ENCODE peak calls at places on chromosome 4, in ten cellular contexts. One of them, this sample, is unnamed.
A peak's percentile ranks its signal among the peaks of the same experiment; 100 is the strongest.

GRCh38 chr4:8136972-8137710 is 21.5 kb downstream of the ABLIM2 start:
- DNase-seq in glutamatergic neuron: peak; percentile 12
- DNase-seq in IMR-90: no peak
- DNase-seq in WTC11: no peak
- DNase-seq in brain microvascular endothelial cell: no peak
- DNase-seq in suprapubic skin: no peak
- DNase-seq in CD8-positive, alpha-beta T cell: no peak
- DNase-seq in left ventricle myocardium inferior: no peak
- DNase-seq in A549: no peak
- DNase-seq in GM20000: no peak
- DNase-seq in this sample: no peak

GRCh38 chr4:80017125-80017854 is 55.7 kb downstream of the ANTXR2 start:
- DNase-seq in glutamatergic neuron: no peak
- DNase-seq in IMR-90: peak; percentile 96
- DNase-seq in WTC11: no peak
- DNase-seq in brain microvascular endothelial cell: peak; percentile 76
- DNase-seq in suprapubic skin: no peak
- DNase-seq in CD8-positive, alpha-beta T cell: no peak
- DNase-seq in left ventricle myocardium inferior: no peak
- DNase-seq in A549: no peak
- DNase-seq in GM20000: no peak
- DNase-seq in this sample: no peak

GRCh38 chr4:38989487-38989886 is 42.7 kb downstream of the TMEM156 start:
- DNase-seq in glutamatergic neuron: no peak
- DNase-seq in IMR-90: peak; percentile 65
- DNase-seq in WTC11: no peak
- DNase-seq in brain microvascular endothelial cell: peak; percentile 62
- DNase-seq in suprapubic skin: no peak
- DNase-seq in CD8-positive, alpha-beta T cell: no peak
- DNase-seq in left ventricle myocardium inferior: no peak
- DNase-seq in A549: no peak
- DNase-seq in GM20000: no peak
- DNase-seq in this sample: no peak

GRCh38 chr4:177005801-177006230 is 213.1 kb upstream of the VEGFC start:
- DNase-seq in glutamatergic neuron: no peak
- DNase-seq in IMR-90: peak; percentile 84
- DNase-seq in WTC11: no peak
- DNase-seq in brain microvascular endothelial cell: peak; percentile 57
- DNase-seq in suprapubic skin: no peak
- DNase-seq in CD8-positive, alpha-beta T cell: no peak
- DNase-seq in left ventricle myocardium inferior: no peak
- DNase-seq in A549: peak; percentile 22
- DNase-seq in GM20000: no peak
- DNase-seq in this sample: no peak

GRCh38 chr4:44965446-44966095 is 239.2 kb upstream of the GNPDA2 start:
- DNase-seq in glutamatergic neuron: no peak
- DNase-seq in IMR-90: no peak
- DNase-seq in WTC11: no peak
- DNase-seq in brain microvascular endothelial cell: no peak
- DNase-seq in suprapubic skin: no peak
- DNase-seq in CD8-positive, alpha-beta T cell: no peak
- DNase-seq in left ventricle myocardium inferior: no peak
- DNase-seq in A549: no peak
- DNase-seq in GM20000: no peak
- DNase-seq in this sample: no peak

GRCh38 chr4:21744046-21744445 is 204.5 kb downstream of the KCNIP4 start:
- DNase-seq in glutamatergic neuron: no peak
- DNase-seq in IMR-90: no peak
- DNase-seq in WTC11: no peak
- DNase-seq in brain microvascular endothelial cell: no peak
- DNase-seq in suprapubic skin: no peak
- DNase-seq in CD8-positive, alpha-beta T cell: no peak
- DNase-seq in left ventricle myocardium inferior: no peak
- DNase-seq in A549: no peak
- DNase-seq in GM20000: no peak
- DNase-seq in this sample: no peak

GRCh38 chr4:85200106-85200505 is 233.6 kb upstream of the WDFY3 start:
- DNase-seq in glutamatergic neuron: no peak
- DNase-seq in IMR-90: no peak
- DNase-seq in WTC11: no peak
- DNase-seq in brain microvascular endothelial cell: no peak
- DNase-seq in suprapubic skin: no peak
- DNase-seq in CD8-positive, alpha-beta T cell: no peak
- DNase-seq in left ventricle myocardium inferior: no peak
- DNase-seq in A549: no peak
- DNase-seq in GM20000: no peak
- DNase-seq in this sample: no peak

GRCh38 chr4:145887241-145887964 is 51.2 kb downstream of the ZNF827 start:
- DNase-seq in glutamatergic neuron: no peak
- DNase-seq in IMR-90: peak; percentile 75
- DNase-seq in WTC11: no peak
- DNase-seq in brain microvascular endothelial cell: peak; percentile 6
- DNase-seq in suprapubic skin: no peak
- DNase-seq in CD8-positive, alpha-beta T cell: no peak
- DNase-seq in left ventricle myocardium inferior: no peak
- DNase-seq in A549: no peak
- DNase-seq in GM20000: no peak
- DNase-seq in this sample: no peak

GRCh38 chr4:122512430-122512829 is 55.9 kb upstream of the IL2 start:
- DNase-seq in glutamatergic neuron: no peak
- DNase-seq in IMR-90: no peak
- DNase-seq in WTC11: no peak
- DNase-seq in brain microvascular endothelial cell: no peak
- DNase-seq in suprapubic skin: no peak
- DNase-seq in CD8-positive, alpha-beta T cell: no peak
- DNase-seq in left ventricle myocardium inferior: no peak
- DNase-seq in A549: no peak
- DNase-seq in GM20000: no peak
- DNase-seq in this sample: no peak

GRCh38 chr4:80540349-80540748 is 204.8 kb downstream of the CFAP299 start:
- DNase-seq in glutamatergic neuron: no peak
- DNase-seq in IMR-90: no peak
- DNase-seq in WTC11: no peak
- DNase-seq in brain microvascular endothelial cell: no peak
- DNase-seq in suprapubic skin: no peak
- DNase-seq in CD8-positive, alpha-beta T cell: no peak
- DNase-seq in left ventricle myocardium inferior: no peak
- DNase-seq in A549: no peak
- DNase-seq in GM20000: no peak
- DNase-seq in this sample: no peak

GRCh38 chr4:83149885-83150562 is 35.5 kb upstream of the PLAC8 start:
- DNase-seq in glutamatergic neuron: no peak
- DNase-seq in IMR-90: no peak
- DNase-seq in WTC11: no peak
- DNase-seq in brain microvascular endothelial cell: no peak
- DNase-seq in suprapubic skin: no peak
- DNase-seq in CD8-positive, alpha-beta T cell: no peak
- DNase-seq in left ventricle myocardium inferior: no peak
- DNase-seq in A549: no peak
- DNase-seq in GM20000: no peak
- DNase-seq in this sample: no peak

GRCh38 chr4:1721666-1722550 is 587 bp downstream of the TACC3 start:
- DNase-seq in glutamatergic neuron: no peak
- DNase-seq in IMR-90: no peak
- DNase-seq in WTC11: no peak
- DNase-seq in brain microvascular endothelial cell: no peak
- DNase-seq in suprapubic skin: peak; percentile 66
- DNase-seq in CD8-positive, alpha-beta T cell: no peak
- DNase-seq in left ventricle myocardium inferior: no peak
- DNase-seq in A549: no peak
- DNase-seq in GM20000: no peak
- DNase-seq in this sample: peak; percentile 79

GRCh38 chr4:27929141-27929540 is 1068.5 kb downstream of the STIM2 start:
- DNase-seq in glutamatergic neuron: no peak
- DNase-seq in IMR-90: no peak
- DNase-seq in WTC11: no peak
- DNase-seq in brain microvascular endothelial cell: no peak
- DNase-seq in suprapubic skin: no peak
- DNase-seq in CD8-positive, alpha-beta T cell: no peak
- DNase-seq in left ventricle myocardium inferior: no peak
- DNase-seq in A549: no peak
- DNase-seq in GM20000: no peak
- DNase-seq in this sample: no peak

GRCh38 chr4:15396157-15396800 is 31.6 kb upstream of the C1QTNF7 start:
- DNase-seq in glutamatergic neuron: peak; percentile 52
- DNase-seq in IMR-90: peak; percentile 48
- DNase-seq in WTC11: peak; percentile 75
- DNase-seq in brain microvascular endothelial cell: peak; percentile 60
- DNase-seq in suprapubic skin: no peak
- DNase-seq in CD8-positive, alpha-beta T cell: peak; percentile 43
- DNase-seq in left ventricle myocardium inferior: no peak
- DNase-seq in A549: peak; percentile 41
- DNase-seq in GM20000: peak; percentile 61
- DNase-seq in this sample: no peak

GRCh38 chr4:176271749-176272148 is 2.7 kb upstream of the ASB5 start:
- DNase-seq in glutamatergic neuron: no peak
- DNase-seq in IMR-90: peak; percentile 70
- DNase-seq in WTC11: no peak
- DNase-seq in brain microvascular endothelial cell: peak; percentile 33
- DNase-seq in suprapubic skin: no peak
- DNase-seq in CD8-positive, alpha-beta T cell: no peak
- DNase-seq in left ventricle myocardium inferior: no peak
- DNase-seq in A549: peak; percentile 25
- DNase-seq in GM20000: no peak
- DNase-seq in this sample: no peak

GRCh38 chr4:110988741-110989140 is 365.9 kb upstream of the PITX2 start:
- DNase-seq in glutamatergic neuron: no peak
- DNase-seq in IMR-90: no peak
- DNase-seq in WTC11: no peak
- DNase-seq in brain microvascular endothelial cell: no peak
- DNase-seq in suprapubic skin: no peak
- DNase-seq in CD8-positive, alpha-beta T cell: no peak
- DNase-seq in left ventricle myocardium inferior: no peak
- DNase-seq in A549: no peak
- DNase-seq in GM20000: no peak
- DNase-seq in this sample: no peak

GRCh38 chr4:99366491-99366890 is 13.9 kb upstream of the ADH1C start:
- DNase-seq in glutamatergic neuron: no peak
- DNase-seq in IMR-90: no peak
- DNase-seq in WTC11: no peak
- DNase-seq in brain microvascular endothelial cell: no peak
- DNase-seq in suprapubic skin: no peak
- DNase-seq in CD8-positive, alpha-beta T cell: no peak
- DNase-seq in left ventricle myocardium inferior: no peak
- DNase-seq in A549: no peak
- DNase-seq in GM20000: no peak
- DNase-seq in this sample: no peak

GRCh38 chr4:15162465-15163283 is 160.4 kb downstream of the CPEB2 start:
- DNase-seq in glutamatergic neuron: no peak
- DNase-seq in IMR-90: peak; percentile 53
- DNase-seq in WTC11: no peak
- DNase-seq in brain microvascular endothelial cell: no peak
- DNase-seq in suprapubic skin: no peak
- DNase-seq in CD8-positive, alpha-beta T cell: no peak
- DNase-seq in left ventricle myocardium inferior: no peak
- DNase-seq in A549: peak; percentile 39
- DNase-seq in GM20000: peak; percentile 46
- DNase-seq in this sample: no peak

GRCh38 chr4:3445111-3445820 is 3.5 kb downstream of the HGFAC start:
- DNase-seq in glutamatergic neuron: peak; percentile 11
- DNase-seq in IMR-90: no peak
- DNase-seq in WTC11: no peak
- DNase-seq in brain microvascular endothelial cell: no peak
- DNase-seq in suprapubic skin: no peak
- DNase-seq in CD8-positive, alpha-beta T cell: no peak
- DNase-seq in left ventricle myocardium inferior: no peak
- DNase-seq in A549: no peak
- DNase-seq in GM20000: no peak
- DNase-seq in this sample: no peak

GRCh38 chr4:139085141-139085540 is 69.6 kb downstream of the NOCT start:
- DNase-seq in glutamatergic neuron: no peak
- DNase-seq in IMR-90: peak; percentile 36
- DNase-seq in WTC11: no peak
- DNase-seq in brain microvascular endothelial cell: no peak
- DNase-seq in suprapubic skin: no peak
- DNase-seq in CD8-positive, alpha-beta T cell: no peak
- DNase-seq in left ventricle myocardium inferior: no peak
- DNase-seq in A549: peak; percentile 13
- DNase-seq in GM20000: peak; percentile 19
- DNase-seq in this sample: no peak
- TF ChIP-seq CTCF in glutamatergic neuron: peak; percentile 14
- TF ChIP-seq CTCF in IMR-90: peak; percentile 40
- TF ChIP-seq CTCF in WTC11: no peak
- TF ChIP-seq CTCF in brain microvascular endothelial cell: peak; percentile 24
- TF ChIP-seq CTCF in suprapubic skin: no peak
- TF ChIP-seq CTCF in CD8-positive, alpha-beta T cell: peak; percentile 62
- TF ChIP-seq CTCF in left ventricle myocardium inferior: peak; percentile 30
- TF ChIP-seq CTCF in A549: peak; percentile 38
- TF ChIP-seq CTCF in GM20000: peak; percentile 8
- TF ChIP-seq CTCF in this sample: peak; percentile 76

DNA sequence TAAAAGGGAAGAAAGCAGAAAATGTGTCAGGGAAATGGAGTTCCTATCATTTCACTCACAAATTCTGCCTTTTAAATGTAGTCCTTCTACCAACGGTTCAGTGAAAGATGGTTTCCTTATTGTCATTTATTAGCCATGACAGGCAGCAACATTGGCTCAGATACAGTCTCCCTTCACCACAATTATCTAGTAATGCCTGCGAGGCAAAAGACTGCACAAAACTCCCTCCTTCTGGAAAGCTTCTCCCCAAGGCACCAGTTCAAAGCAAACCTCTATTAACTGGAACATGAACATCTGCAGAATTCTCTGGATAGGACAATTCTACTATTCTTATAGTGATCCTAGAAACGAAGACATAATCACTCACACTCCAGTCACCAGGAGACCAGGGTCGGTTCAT is 28.3 kb downstream of the DCTD start:
- DNase-seq in glutamatergic neuron: no peak
- DNase-seq in IMR-90: no peak
- DNase-seq in WTC11: no peak
- DNase-seq in brain microvascular endothelial cell: no peak
- DNase-seq in suprapubic skin: no peak
- DNase-seq in CD8-positive, alpha-beta T cell: no peak
- DNase-seq in left ventricle myocardium inferior: no peak
- DNase-seq in A549: no peak
- DNase-seq in GM20000: no peak
- DNase-seq in this sample: no peak
- TF ChIP-seq CTCF in glutamatergic neuron: no peak
- TF ChIP-seq CTCF in IMR-90: no peak
- TF ChIP-seq CTCF in WTC11: no peak
- TF ChIP-seq CTCF in brain microvascular endothelial cell: no peak
- TF ChIP-seq CTCF in suprapubic skin: no peak
- TF ChIP-seq CTCF in CD8-positive, alpha-beta T cell: no peak
- TF ChIP-seq CTCF in left ventricle myocardium inferior: no peak
- TF ChIP-seq CTCF in A549: no peak
- TF ChIP-seq CTCF in GM20000: no peak
- TF ChIP-seq CTCF in this sample: no peak

GRCh38 chr4:26821677-26822503 is 38.8 kb upstream of the STIM2 start:
- DNase-seq in glutamatergic neuron: no peak
- DNase-seq in IMR-90: peak; percentile 20
- DNase-seq in WTC11: no peak
- DNase-seq in brain microvascular endothelial cell: no peak
- DNase-seq in suprapubic skin: no peak
- DNase-seq in CD8-positive, alpha-beta T cell: no peak
- DNase-seq in left ventricle myocardium inferior: no peak
- DNase-seq in A549: peak; percentile 27
- DNase-seq in GM20000: no peak
- DNase-seq in this sample: no peak
- TF ChIP-seq CTCF in glutamatergic neuron: no peak
- TF ChIP-seq CTCF in IMR-90: no peak
- TF ChIP-seq CTCF in WTC11: no peak
- TF ChIP-seq CTCF in brain microvascular endothelial cell: no peak
- TF ChIP-seq CTCF in suprapubic skin: no peak
- TF ChIP-seq CTCF in CD8-positive, alpha-beta T cell: no peak
- TF ChIP-seq CTCF in left ventricle myocardium inferior: no peak
- TF ChIP-seq CTCF in A549: no peak
- TF ChIP-seq CTCF in GM20000: no peak
- TF ChIP-seq CTCF in this sample: no peak

GRCh38 chr4:109574443-109574850 is 14.4 kb downstream of the MCUB start:
- DNase-seq in glutamatergic neuron: no peak
- DNase-seq in IMR-90: no peak
- DNase-seq in WTC11: no peak
- DNase-seq in brain microvascular endothelial cell: no peak
- DNase-seq in suprapubic skin: no peak
- DNase-seq in CD8-positive, alpha-beta T cell: no peak
- DNase-seq in left ventricle myocardium inferior: no peak
- DNase-seq in A549: peak; percentile 53
- DNase-seq in GM20000: no peak
- DNase-seq in this sample: no peak
- TF ChIP-seq CTCF in glutamatergic neuron: no peak
- TF ChIP-seq CTCF in IMR-90: no peak
- TF ChIP-seq CTCF in WTC11: no peak
- TF ChIP-seq CTCF in brain microvascular endothelial cell: peak; percentile 28
- TF ChIP-seq CTCF in suprapubic skin: no peak
- TF ChIP-seq CTCF in CD8-positive, alpha-beta T cell: peak; percentile 18
- TF ChIP-seq CTCF in left ventricle myocardium inferior: peak; percentile 44
- TF ChIP-seq CTCF in A549: peak; percentile 41
- TF ChIP-seq CTCF in GM20000: no peak
- TF ChIP-seq CTCF in this sample: peak; percentile 57